ENCODE peak calls at places on chromosomes 16 and 17, in nine cellular contexts. E is endothelial cell of umbilical vein; V is naive thymus-derived CD8-positive, alpha-beta T cell; F is IMR-90; J is NCI-H1048; N is stimulated activated naive CD8-positive, alpha-beta T cell treated with anti-CD3 and anti-CD28 coated beads, Interleukin-15, amount 100 ng/mL, for 72 hours; S is upper lobe of right lung; Q is NCI-H446; R is nephron progenitor cell. G is an unnamed sample.

GRCh38 chr17:80724723-80725388 is 180.2 kb downstream of the RPTOR start:
- DNase-seq in F (peak), S (no peak), V (no peak), E (no peak), Q (no peak), N (no peak), R (no peak), J (no peak), G (no peak)

GRCh38 chr17:82933911-82934310 is 94.1 kb upstream of the ZNF750 start:
- DNase-seq in S (peak), R (no peak), N (no peak), V (no peak), F (no peak), J (no peak), Q (no peak), E (no peak), G (no peak)

GRCh38 chr17:45758544-45758943 is 25.6 kb upstream of the CRHR1 start:
- DNase-seq in V (no peak), S (no peak), J (no peak), E (no peak), Q (no peak), F (no peak), R (no peak), N (no peak), G (no peak)

GRCh38 chr16:54417384-54417783 is 130.8 kb upstream of the IRX3 start:
- DNase-seq in N (no peak), Q (no peak), S (no peak), R (no peak), E (no peak), J (no peak), F (no peak), V (no peak), G (no peak)

GRCh38 chr16:64206877-64207276 is 915.0 kb downstream of the CDH11 start:
- DNase-seq in Q (no peak), J (no peak), F (peak), R (no peak), N (no peak), V (no peak), E (no peak), S (no peak), G (no peak)

GRCh38 chr17:80956321-80957190 is 35.1 kb upstream of the CHMP6 start:
- DNase-seq in V (no peak), N (no peak), E (no peak), S (peak), Q (no peak), F (no peak), R (no peak), J (no peak), G (no peak)

GRCh38 chr16:7257026-7257425 is 75.6 kb upstream of the RBFOX1 start:
- DNase-seq in S (no peak), R (no peak), J (no peak), Q (no peak), V (no peak), N (no peak), F (no peak), E (no peak), G (no peak)

GRCh38 chr17:21210411-21211076 is 3.4 kb downstream of the TMEM11 start:
- DNase-seq in J (no peak), N (no peak), S (no peak), Q (no peak), E (no peak), F (no peak), V (no peak), R (no peak), G (no peak)

GRCh38 chr16:26457061-26457460 is 609.7 kb upstream of the C16orf82 start:
- DNase-seq in R (no peak), Q (no peak), F (no peak), S (no peak), J (no peak), V (no peak), N (no peak), E (no peak), G (no peak)

GRCh38 chr16:85199069-85199725 is 86.9 kb upstream of the CIBAR2 start:
- DNase-seq in F (no peak), V (no peak), S (no peak), J (no peak), Q (no peak), N (no peak), R (no peak), E (no peak), G (no peak)

GRCh38 chr16:57566436-57566835 is 24.0 kb downstream of the ADGRG5 start:
- DNase-seq in S (no peak), J (no peak), Q (no peak), F (no peak), N (no peak), V (no peak), R (no peak), E (no peak), G (no peak)

GRCh38 chr17:50102164-50102991 is 7.2 kb downstream of the PDK2 start:
- DNase-seq in R (no peak), E (no peak), N (no peak), Q (no peak), V (no peak), S (peak), J (no peak), F (no peak), G (no peak)

GRCh38 chr16:51431517-51432241 is 280.6 kb upstream of the SALL1 start:
- DNase-seq in S (no peak), N (no peak), E (no peak), F (peak), R (peak), Q (no peak), J (no peak), V (no peak), G (no peak)

GRCh38 chr16:29819506-29819905 is 756 bp upstream of the MVP start:
- DNase-seq in V (no peak), Q (no peak), F (no peak), S (peak), N (no peak), J (no peak), E (no peak), R (no peak), G (no peak)

GRCh38 chr17:18219016-18219415 is 6.4 kb upstream of the LLGL1 start:
- DNase-seq in J (no peak), N (no peak), E (peak), Q (no peak), S (no peak), R (no peak), F (peak), V (no peak), G (no peak)

GRCh38 chr17:57708401-57708800 is 36.7 kb downstream of the CCDC182 start:
- DNase-seq in E (no peak), F (no peak), N (no peak), V (no peak), Q (no peak), J (no peak), S (no peak), R (no peak), G (no peak)

GRCh38 chr16:49000594-49000993 is 281.0 kb downstream of the CBLN1 start:
- DNase-seq in Q (no peak), F (no peak), N (no peak), E (no peak), V (no peak), J (no peak), S (no peak), R (peak), G (no peak)

GRCh38 chr16:88763502-88764053 is 21.4 kb downstream of the PIEZO1 start:
- DNase-seq in F (no peak), S (peak), V (no peak), E (peak), R (peak), N (no peak), Q (no peak), J (no peak), G (no peak)

GRCh38 chr16:21590791-21591190 is 8.6 kb upstream of the METTL9 start:
- DNase-seq in R (no peak), V (no peak), Q (no peak), N (no peak), F (no peak), J (no peak), E (no peak), S (no peak), G (no peak)

GRCh38 chr17:44219636-44220210 is at the start of gene UBTF:
- DNase-seq in S (peak), Q (peak), R (peak), J (no peak), F (peak), N (peak), V (peak), E (peak), G (peak)

GRCh38 chr16:77414752-77415231 is 20.0 kb downstream of the ADAMTS18 start:
- DNase-seq in S (no peak), F (no peak), J (no peak), V (no peak), Q (no peak), E (no peak), R (no peak), N (no peak), G (no peak)

GRCh38 chr17:17723354-17724261 is 42.4 kb downstream of the RAI1 start:
- DNase-seq in V (peak), F (peak), J (no peak), S (no peak), E (peak), Q (no peak), N (peak), R (peak), G (peak)

GRCh38 chr16:81521141-81521626 is 76.6 kb downstream of the CMIP start:
- DNase-seq in V (peak), S (peak), E (no peak), J (no peak), Q (no peak), R (peak), N (peak), F (no peak), G (peak)

GRCh38 chr17:57021226-57021940 is 43.5 kb downstream of the SCPEP1 start:
- DNase-seq in R (no peak), S (peak), E (no peak), Q (no peak), V (no peak), F (no peak), J (no peak), N (no peak), G (no peak)

GRCh38 chr17:29588561-29589411 is 662 bp downstream of the GIT1 start:
- DNase-seq in Q (no peak), J (no peak), S (peak), F (peak), R (no peak), V (peak), E (no peak), N (no peak), G (peak)

GRCh38 chr17:58564971-58565370 is 50.5 kb upstream of the MTMR4 start:
- DNase-seq in F (no peak), N (no peak), Q (no peak), S (no peak), E (no peak), V (no peak), J (no peak), R (no peak), G (no peak)

GRCh38 chr16:55176901-55177300 is 147.1 kb upstream of the IRX6 start:
- DNase-seq in F (no peak), V (no peak), N (no peak), J (no peak), S (no peak), R (no peak), Q (no peak), E (no peak), G (no peak)